ENCODE peak calls at places on chromosomes 3 and 15, in eight cellular contexts. One of them, this sample, is unnamed.

GRCh38 chr3:171169866-171170265 is 143.3 kb upstream of the SLC2A2 start:
- DNase-seq in epithelial cell of proximal tubule: no peak
- DNase-seq in NCI-H460: no peak
- DNase-seq in CD4-positive, alpha-beta T cell: no peak
- DNase-seq in RPMI7951: no peak
- DNase-seq in fibroblast of pulmonary artery: no peak
- DNase-seq in activated T-helper 1 cell treated with anti-CD3 and anti-CD28 coated beads, Interleukin-12 subunit alpha, Interleukin-12 subunit beta, Interleukin-2, Interleukin-4 antibody, amounts not matched to agents 30 ng/mL and 10 ng/mL and 1 ng/mL, durations not matched to agents 14 hours and 24 hours and 36 hours: no peak
- DNase-seq in foreskin fibroblast: no peak
- DNase-seq in this sample: no peak

GRCh38 chr3:190617185-190617584 is 103.3 kb downstream of the IL1RAP start:
- DNase-seq in foreskin fibroblast: no peak
- DNase-seq in activated T-helper 1 cell treated with anti-CD3 and anti-CD28 coated beads, Interleukin-12 subunit alpha, Interleukin-12 subunit beta, Interleukin-2, Interleukin-4 antibody, amounts not matched to agents 30 ng/mL and 10 ng/mL and 1 ng/mL, durations not matched to agents 14 hours and 24 hours and 36 hours: peak; percentile 58
- DNase-seq in epithelial cell of proximal tubule: peak; percentile 23
- DNase-seq in RPMI7951: no peak
- DNase-seq in NCI-H460: no peak
- DNase-seq in CD4-positive, alpha-beta T cell: no peak
- DNase-seq in fibroblast of pulmonary artery: no peak
- DNase-seq in this sample: no peak

GRCh38 chr3:133792171-133792763 is 13.3 kb upstream of the SRPRB start:
- DNase-seq in NCI-H460: no peak
- DNase-seq in epithelial cell of proximal tubule: no peak
- DNase-seq in activated T-helper 1 cell treated with anti-CD3 and anti-CD28 coated beads, Interleukin-12 subunit alpha, Interleukin-12 subunit beta, Interleukin-2, Interleukin-4 antibody, amounts not matched to agents 30 ng/mL and 10 ng/mL and 1 ng/mL, durations not matched to agents 14 hours and 24 hours and 36 hours: no peak
- DNase-seq in fibroblast of pulmonary artery: peak; percentile 14
- DNase-seq in CD4-positive, alpha-beta T cell: no peak
- DNase-seq in foreskin fibroblast: no peak
- DNase-seq in RPMI7951: peak; percentile 39
- DNase-seq in this sample: no peak

GRCh38 chr3:25664066-25664809 is 469 bp downstream of the TOP2B start:
- DNase-seq in activated T-helper 1 cell treated with anti-CD3 and anti-CD28 coated beads, Interleukin-12 subunit alpha, Interleukin-12 subunit beta, Interleukin-2, Interleukin-4 antibody, amounts not matched to agents 30 ng/mL and 10 ng/mL and 1 ng/mL, durations not matched to agents 14 hours and 24 hours and 36 hours: peak; percentile 38
- DNase-seq in epithelial cell of proximal tubule: no peak
- DNase-seq in RPMI7951: peak; percentile 68
- DNase-seq in foreskin fibroblast: peak; percentile 47
- DNase-seq in NCI-H460: no peak
- DNase-seq in fibroblast of pulmonary artery: peak; percentile 42
- DNase-seq in CD4-positive, alpha-beta T cell: peak; percentile 30
- DNase-seq in this sample: peak; percentile 59

GRCh38 chr3:150091626-150092025 is 120.9 kb upstream of the PFN2 start:
- DNase-seq in foreskin fibroblast: no peak
- DNase-seq in activated T-helper 1 cell treated with anti-CD3 and anti-CD28 coated beads, Interleukin-12 subunit alpha, Interleukin-12 subunit beta, Interleukin-2, Interleukin-4 antibody, amounts not matched to agents 30 ng/mL and 10 ng/mL and 1 ng/mL, durations not matched to agents 14 hours and 24 hours and 36 hours: no peak
- DNase-seq in fibroblast of pulmonary artery: no peak
- DNase-seq in RPMI7951: no peak
- DNase-seq in NCI-H460: no peak
- DNase-seq in epithelial cell of proximal tubule: no peak
- DNase-seq in CD4-positive, alpha-beta T cell: no peak
- DNase-seq in this sample: no peak

GRCh38 chr15:74032046-74032445 is 37.5 kb downstream of the PML start:
- DNase-seq in epithelial cell of proximal tubule: no peak
- DNase-seq in activated T-helper 1 cell treated with anti-CD3 and anti-CD28 coated beads, Interleukin-12 subunit alpha, Interleukin-12 subunit beta, Interleukin-2, Interleukin-4 antibody, amounts not matched to agents 30 ng/mL and 10 ng/mL and 1 ng/mL, durations not matched to agents 14 hours and 24 hours and 36 hours: no peak
- DNase-seq in foreskin fibroblast: no peak
- DNase-seq in fibroblast of pulmonary artery: no peak
- DNase-seq in NCI-H460: no peak
- DNase-seq in CD4-positive, alpha-beta T cell: no peak
- DNase-seq in RPMI7951: no peak
- DNase-seq in this sample: no peak

GRCh38 chr15:44584162-44584749 is 47.3 kb downstream of the EIF3J start:
- DNase-seq in epithelial cell of proximal tubule: no peak
- DNase-seq in activated T-helper 1 cell treated with anti-CD3 and anti-CD28 coated beads, Interleukin-12 subunit alpha, Interleukin-12 subunit beta, Interleukin-2, Interleukin-4 antibody, amounts not matched to agents 30 ng/mL and 10 ng/mL and 1 ng/mL, durations not matched to agents 14 hours and 24 hours and 36 hours: peak; percentile 37
- DNase-seq in CD4-positive, alpha-beta T cell: peak; percentile 35
- DNase-seq in NCI-H460: peak; percentile 49
- DNase-seq in fibroblast of pulmonary artery: peak; percentile 51
- DNase-seq in RPMI7951: peak; percentile 49
- DNase-seq in foreskin fibroblast: no peak
- DNase-seq in this sample: peak; percentile 37

GRCh38 chr3:129486057-129487035 is 42.1 kb upstream of the RHO start:
- DNase-seq in epithelial cell of proximal tubule: no peak
- DNase-seq in CD4-positive, alpha-beta T cell: no peak
- DNase-seq in RPMI7951: peak; percentile 61
- DNase-seq in fibroblast of pulmonary artery: peak; percentile 89
- DNase-seq in activated T-helper 1 cell treated with anti-CD3 and anti-CD28 coated beads, Interleukin-12 subunit alpha, Interleukin-12 subunit beta, Interleukin-2, Interleukin-4 antibody, amounts not matched to agents 30 ng/mL and 10 ng/mL and 1 ng/mL, durations not matched to agents 14 hours and 24 hours and 36 hours: no peak
- DNase-seq in NCI-H460: no peak
- DNase-seq in foreskin fibroblast: peak; percentile 75
- DNase-seq in this sample: no peak

GRCh38 chr15:29671308-29671981 is 150.8 kb downstream of the TJP1 start:
- DNase-seq in CD4-positive, alpha-beta T cell: no peak
- DNase-seq in fibroblast of pulmonary artery: peak; percentile 52
- DNase-seq in NCI-H460: no peak
- DNase-seq in epithelial cell of proximal tubule: no peak
- DNase-seq in RPMI7951: peak; percentile 33
- DNase-seq in foreskin fibroblast: peak; percentile 34
- DNase-seq in activated T-helper 1 cell treated with anti-CD3 and anti-CD28 coated beads, Interleukin-12 subunit alpha, Interleukin-12 subunit beta, Interleukin-2, Interleukin-4 antibody, amounts not matched to agents 30 ng/mL and 10 ng/mL and 1 ng/mL, durations not matched to agents 14 hours and 24 hours and 36 hours: no peak
- DNase-seq in this sample: no peak

GRCh38 chr3:139577899-139578298 is 38.4 kb upstream of the RBP1 start:
- DNase-seq in fibroblast of pulmonary artery: no peak
- DNase-seq in CD4-positive, alpha-beta T cell: no peak
- DNase-seq in foreskin fibroblast: no peak
- DNase-seq in epithelial cell of proximal tubule: no peak
- DNase-seq in activated T-helper 1 cell treated with anti-CD3 and anti-CD28 coated beads, Interleukin-12 subunit alpha, Interleukin-12 subunit beta, Interleukin-2, Interleukin-4 antibody, amounts not matched to agents 30 ng/mL and 10 ng/mL and 1 ng/mL, durations not matched to agents 14 hours and 24 hours and 36 hours: no peak
- DNase-seq in RPMI7951: no peak
- DNase-seq in NCI-H460: no peak
- DNase-seq in this sample: no peak

GRCh38 chr15:62883938-62884479 is 158.5 kb upstream of the TPM1 start:
- DNase-seq in CD4-positive, alpha-beta T cell: no peak
- DNase-seq in foreskin fibroblast: peak; percentile 86
- DNase-seq in activated T-helper 1 cell treated with anti-CD3 and anti-CD28 coated beads, Interleukin-12 subunit alpha, Interleukin-12 subunit beta, Interleukin-2, Interleukin-4 antibody, amounts not matched to agents 30 ng/mL and 10 ng/mL and 1 ng/mL, durations not matched to agents 14 hours and 24 hours and 36 hours: no peak
- DNase-seq in epithelial cell of proximal tubule: no peak
- DNase-seq in fibroblast of pulmonary artery: no peak
- DNase-seq in NCI-H460: no peak
- DNase-seq in RPMI7951: peak; percentile 67
- DNase-seq in this sample: no peak

GRCh38 chr15:62521396-62521795 is 356.3 kb upstream of the C2CD4B start:
- DNase-seq in activated T-helper 1 cell treated with anti-CD3 and anti-CD28 coated beads, Interleukin-12 subunit alpha, Interleukin-12 subunit beta, Interleukin-2, Interleukin-4 antibody, amounts not matched to agents 30 ng/mL and 10 ng/mL and 1 ng/mL, durations not matched to agents 14 hours and 24 hours and 36 hours: no peak
- DNase-seq in NCI-H460: no peak
- DNase-seq in fibroblast of pulmonary artery: no peak
- DNase-seq in foreskin fibroblast: no peak
- DNase-seq in CD4-positive, alpha-beta T cell: no peak
- DNase-seq in RPMI7951: no peak
- DNase-seq in epithelial cell of proximal tubule: no peak
- DNase-seq in this sample: no peak

GRCh38 chr3:31010491-31010890 is 116.0 kb upstream of the GADL1 start:
- DNase-seq in activated T-helper 1 cell treated with anti-CD3 and anti-CD28 coated beads, Interleukin-12 subunit alpha, Interleukin-12 subunit beta, Interleukin-2, Interleukin-4 antibody, amounts not matched to agents 30 ng/mL and 10 ng/mL and 1 ng/mL, durations not matched to agents 14 hours and 24 hours and 36 hours: no peak
- DNase-seq in fibroblast of pulmonary artery: peak; percentile 97
- DNase-seq in NCI-H460: no peak
- DNase-seq in RPMI7951: peak; percentile 73
- DNase-seq in CD4-positive, alpha-beta T cell: no peak
- DNase-seq in epithelial cell of proximal tubule: no peak
- DNase-seq in foreskin fibroblast: peak; percentile 64
- DNase-seq in this sample: no peak

GRCh38 chr3:77038928-77039605 is 832 bp upstream of the ROBO2 start:
- DNase-seq in NCI-H460: no peak
- DNase-seq in epithelial cell of proximal tubule: no peak
- DNase-seq in CD4-positive, alpha-beta T cell: no peak
- DNase-seq in activated T-helper 1 cell treated with anti-CD3 and anti-CD28 coated beads, Interleukin-12 subunit alpha, Interleukin-12 subunit beta, Interleukin-2, Interleukin-4 antibody, amounts not matched to agents 30 ng/mL and 10 ng/mL and 1 ng/mL, durations not matched to agents 14 hours and 24 hours and 36 hours: no peak
- DNase-seq in RPMI7951: no peak
- DNase-seq in fibroblast of pulmonary artery: peak; percentile 9
- DNase-seq in foreskin fibroblast: peak; percentile 32
- DNase-seq in this sample: no peak

GRCh38 chr3:144105542-144105941 is 133.9 kb downstream of the DIPK2A start:
- DNase-seq in CD4-positive, alpha-beta T cell: no peak
- DNase-seq in RPMI7951: no peak
- DNase-seq in NCI-H460: no peak
- DNase-seq in activated T-helper 1 cell treated with anti-CD3 and anti-CD28 coated beads, Interleukin-12 subunit alpha, Interleukin-12 subunit beta, Interleukin-2, Interleukin-4 antibody, amounts not matched to agents 30 ng/mL and 10 ng/mL and 1 ng/mL, durations not matched to agents 14 hours and 24 hours and 36 hours: no peak
- DNase-seq in foreskin fibroblast: no peak
- DNase-seq in fibroblast of pulmonary artery: no peak
- DNase-seq in epithelial cell of proximal tubule: peak; percentile 30
- DNase-seq in this sample: no peak

GRCh38 chr3:160673188-160673587 is 3.8 kb upstream of the ARL14 start:
- DNase-seq in NCI-H460: no peak
- DNase-seq in RPMI7951: no peak
- DNase-seq in activated T-helper 1 cell treated with anti-CD3 and anti-CD28 coated beads, Interleukin-12 subunit alpha, Interleukin-12 subunit beta, Interleukin-2, Interleukin-4 antibody, amounts not matched to agents 30 ng/mL and 10 ng/mL and 1 ng/mL, durations not matched to agents 14 hours and 24 hours and 36 hours: no peak
- DNase-seq in fibroblast of pulmonary artery: no peak
- DNase-seq in foreskin fibroblast: no peak
- DNase-seq in epithelial cell of proximal tubule: no peak
- DNase-seq in CD4-positive, alpha-beta T cell: no peak
- DNase-seq in this sample: no peak

GRCh38 chr3:162338514-162338913 is 841.9 kb downstream of the OTOL1 start:
- DNase-seq in foreskin fibroblast: no peak
- DNase-seq in epithelial cell of proximal tubule: no peak
- DNase-seq in activated T-helper 1 cell treated with anti-CD3 and anti-CD28 coated beads, Interleukin-12 subunit alpha, Interleukin-12 subunit beta, Interleukin-2, Interleukin-4 antibody, amounts not matched to agents 30 ng/mL and 10 ng/mL and 1 ng/mL, durations not matched to agents 14 hours and 24 hours and 36 hours: no peak
- DNase-seq in NCI-H460: no peak
- DNase-seq in RPMI7951: peak; percentile 6
- DNase-seq in fibroblast of pulmonary artery: peak; percentile 37
- DNase-seq in CD4-positive, alpha-beta T cell: no peak
- DNase-seq in this sample: no peak

GRCh38 chr3:74636981-74637380 is 22.5 kb upstream of the CNTN3 start:
- DNase-seq in RPMI7951: no peak
- DNase-seq in NCI-H460: no peak
- DNase-seq in fibroblast of pulmonary artery: no peak
- DNase-seq in activated T-helper 1 cell treated with anti-CD3 and anti-CD28 coated beads, Interleukin-12 subunit alpha, Interleukin-12 subunit beta, Interleukin-2, Interleukin-4 antibody, amounts not matched to agents 30 ng/mL and 10 ng/mL and 1 ng/mL, durations not matched to agents 14 hours and 24 hours and 36 hours: no peak
- DNase-seq in foreskin fibroblast: peak; percentile 64
- DNase-seq in epithelial cell of proximal tubule: no peak
- DNase-seq in CD4-positive, alpha-beta T cell: no peak
- DNase-seq in this sample: no peak

GRCh38 chr3:196076721-196077120 is 5.2 kb downstream of the TFRC start:
- DNase-seq in CD4-positive, alpha-beta T cell: no peak
- DNase-seq in activated T-helper 1 cell treated with anti-CD3 and anti-CD28 coated beads, Interleukin-12 subunit alpha, Interleukin-12 subunit beta, Interleukin-2, Interleukin-4 antibody, amounts not matched to agents 30 ng/mL and 10 ng/mL and 1 ng/mL, durations not matched to agents 14 hours and 24 hours and 36 hours: no peak
- DNase-seq in epithelial cell of proximal tubule: no peak
- DNase-seq in foreskin fibroblast: no peak
- DNase-seq in NCI-H460: no peak
- DNase-seq in RPMI7951: no peak
- DNase-seq in fibroblast of pulmonary artery: no peak
- DNase-seq in this sample: no peak

GRCh38 chr3:13017361-13018038 is 55.7 kb downstream of the IQSEC1 start:
- DNase-seq in activated T-helper 1 cell treated with anti-CD3 and anti-CD28 coated beads, Interleukin-12 subunit alpha, Interleukin-12 subunit beta, Interleukin-2, Interleukin-4 antibody, amounts not matched to agents 30 ng/mL and 10 ng/mL and 1 ng/mL, durations not matched to agents 14 hours and 24 hours and 36 hours: no peak
- DNase-seq in CD4-positive, alpha-beta T cell: no peak
- DNase-seq in RPMI7951: no peak
- DNase-seq in fibroblast of pulmonary artery: no peak
- DNase-seq in epithelial cell of proximal tubule: no peak
- DNase-seq in foreskin fibroblast: no peak
- DNase-seq in NCI-H460: no peak
- DNase-seq in this sample: no peak

GRCh38 chr15:90439946-90440345 is 51.9 kb downstream of the IQGAP1 start:
- DNase-seq in fibroblast of pulmonary artery: no peak
- DNase-seq in NCI-H460: no peak
- DNase-seq in activated T-helper 1 cell treated with anti-CD3 and anti-CD28 coated beads, Interleukin-12 subunit alpha, Interleukin-12 subunit beta, Interleukin-2, Interleukin-4 antibody, amounts not matched to agents 30 ng/mL and 10 ng/mL and 1 ng/mL, durations not matched to agents 14 hours and 24 hours and 36 hours: no peak
- DNase-seq in RPMI7951: no peak
- DNase-seq in epithelial cell of proximal tubule: no peak
- DNase-seq in foreskin fibroblast: no peak
- DNase-seq in CD4-positive, alpha-beta T cell: no peak
- DNase-seq in this sample: no peak

GRCh38 chr3:48747703-48748102 is 30.7 kb upstream of the IP6K2 start:
- DNase-seq in fibroblast of pulmonary artery: no peak
- DNase-seq in epithelial cell of proximal tubule: no peak
- DNase-seq in foreskin fibroblast: no peak
- DNase-seq in NCI-H460: no peak
- DNase-seq in RPMI7951: no peak
- DNase-seq in activated T-helper 1 cell treated with anti-CD3 and anti-CD28 coated beads, Interleukin-12 subunit alpha, Interleukin-12 subunit beta, Interleukin-2, Interleukin-4 antibody, amounts not matched to agents 30 ng/mL and 10 ng/mL and 1 ng/mL, durations not matched to agents 14 hours and 24 hours and 36 hours: no peak
- DNase-seq in CD4-positive, alpha-beta T cell: no peak
- DNase-seq in this sample: no peak

GRCh38 chr3:72487078-72487765 is 361.0 kb downstream of the SHQ1 start:
- DNase-seq in CD4-positive, alpha-beta T cell: no peak
- DNase-seq in RPMI7951: peak; percentile 96
- DNase-seq in activated T-helper 1 cell treated with anti-CD3 and anti-CD28 coated beads, Interleukin-12 subunit alpha, Interleukin-12 subunit beta, Interleukin-2, Interleukin-4 antibody, amounts not matched to agents 30 ng/mL and 10 ng/mL and 1 ng/mL, durations not matched to agents 14 hours and 24 hours and 36 hours: no peak
- DNase-seq in epithelial cell of proximal tubule: peak; percentile 66
- DNase-seq in fibroblast of pulmonary artery: peak; percentile 82
- DNase-seq in foreskin fibroblast: peak; percentile 87
- DNase-seq in NCI-H460: no peak
- DNase-seq in this sample: no peak

GRCh38 chr3:6448011-6448410 is 412.9 kb upstream of the GRM7 start:
- DNase-seq in epithelial cell of proximal tubule: no peak
- DNase-seq in NCI-H460: no peak
- DNase-seq in RPMI7951: no peak
- DNase-seq in foreskin fibroblast: no peak
- DNase-seq in fibroblast of pulmonary artery: no peak
- DNase-seq in activated T-helper 1 cell treated with anti-CD3 and anti-CD28 coated beads, Interleukin-12 subunit alpha, Interleukin-12 subunit beta, Interleukin-2, Interleukin-4 antibody, amounts not matched to agents 30 ng/mL and 10 ng/mL and 1 ng/mL, durations not matched to agents 14 hours and 24 hours and 36 hours: no peak
- DNase-seq in CD4-positive, alpha-beta T cell: no peak
- DNase-seq in this sample: no peak

GRCh38 chr3:186742618-186743335 is 25.6 kb downstream of the KNG1 start:
- DNase-seq in NCI-H460: no peak
- DNase-seq in RPMI7951: no peak
- DNase-seq in foreskin fibroblast: no peak
- DNase-seq in activated T-helper 1 cell treated with anti-CD3 and anti-CD28 coated beads, Interleukin-12 subunit alpha, Interleukin-12 subunit beta, Interleukin-2, Interleukin-4 antibody, amounts not matched to agents 30 ng/mL and 10 ng/mL and 1 ng/mL, durations not matched to agents 14 hours and 24 hours and 36 hours: no peak
- DNase-seq in CD4-positive, alpha-beta T cell: no peak
- DNase-seq in fibroblast of pulmonary artery: no peak
- DNase-seq in epithelial cell of proximal tubule: no peak
- DNase-seq in this sample: no peak

GRCh38 chr3:197456271-197457091 is 99.3 kb downstream of the BDH1 start:
- DNase-seq in fibroblast of pulmonary artery: peak; percentile 91
- DNase-seq in foreskin fibroblast: peak; percentile 86
- DNase-seq in activated T-helper 1 cell treated with anti-CD3 and anti-CD28 coated beads, Interleukin-12 subunit alpha, Interleukin-12 subunit beta, Interleukin-2, Interleukin-4 antibody, amounts not matched to agents 30 ng/mL and 10 ng/mL and 1 ng/mL, durations not matched to agents 14 hours and 24 hours and 36 hours: peak; percentile 36
- DNase-seq in CD4-positive, alpha-beta T cell: no peak
- DNase-seq in NCI-H460: peak; percentile 48
- DNase-seq in RPMI7951: peak; percentile 96
- DNase-seq in epithelial cell of proximal tubule: peak; percentile 52
- DNase-seq in this sample: peak; percentile 10

GRCh38 chr3:167653155-167653554 is 587 bp downstream of the WDR49 start:
- DNase-seq in CD4-positive, alpha-beta T cell: no peak
- DNase-seq in epithelial cell of proximal tubule: no peak
- DNase-seq in RPMI7951: no peak
- DNase-seq in activated T-helper 1 cell treated with anti-CD3 and anti-CD28 coated beads, Interleukin-12 subunit alpha, Interleukin-12 subunit beta, Interleukin-2, Interleukin-4 antibody, amounts not matched to agents 30 ng/mL and 10 ng/mL and 1 ng/mL, durations not matched to agents 14 hours and 24 hours and 36 hours: no peak
- DNase-seq in NCI-H460: no peak
- DNase-seq in foreskin fibroblast: no peak
- DNase-seq in fibroblast of pulmonary artery: no peak
- DNase-seq in this sample: no peak

GRCh38 chr3:136404056-136404455 is 153.9 kb downstream of the PCCB start:
- DNase-seq in RPMI7951: no peak
- DNase-seq in fibroblast of pulmonary artery: no peak
- DNase-seq in activated T-helper 1 cell treated with anti-CD3 and anti-CD28 coated beads, Interleukin-12 subunit alpha, Interleukin-12 subunit beta, Interleukin-2, Interleukin-4 antibody, amounts not matched to agents 30 ng/mL and 10 ng/mL and 1 ng/mL, durations not matched to agents 14 hours and 24 hours and 36 hours: no peak
- DNase-seq in epithelial cell of proximal tubule: no peak
- DNase-seq in foreskin fibroblast: no peak
- DNase-seq in CD4-positive, alpha-beta T cell: no peak
- DNase-seq in NCI-H460: no peak
- DNase-seq in this sample: no peak

GRCh38 chr3:134197681-134198261 is 52.9 kb downstream of the RYK start:
- DNase-seq in NCI-H460: peak; percentile 38
- DNase-seq in epithelial cell of proximal tubule: no peak
- DNase-seq in activated T-helper 1 cell treated with anti-CD3 and anti-CD28 coated beads, Interleukin-12 subunit alpha, Interleukin-12 subunit beta, Interleukin-2, Interleukin-4 antibody, amounts not matched to agents 30 ng/mL and 10 ng/mL and 1 ng/mL, durations not matched to agents 14 hours and 24 hours and 36 hours: no peak
- DNase-seq in RPMI7951: peak; percentile 73
- DNase-seq in foreskin fibroblast: peak; percentile 58
- DNase-seq in CD4-positive, alpha-beta T cell: no peak
- DNase-seq in fibroblast of pulmonary artery: peak; percentile 81
- DNase-seq in this sample: no peak

GRCh38 chr3:127452321-127452821 is 138.2 kb downstream of the TPRA1 start:
- DNase-seq in foreskin fibroblast: no peak
- DNase-seq in CD4-positive, alpha-beta T cell: no peak
- DNase-seq in fibroblast of pulmonary artery: no peak
- DNase-seq in NCI-H460: no peak
- DNase-seq in RPMI7951: peak; percentile 12
- DNase-seq in epithelial cell of proximal tubule: no peak
- DNase-seq in activated T-helper 1 cell treated with anti-CD3 and anti-CD28 coated beads, Interleukin-12 subunit alpha, Interleukin-12 subunit beta, Interleukin-2, Interleukin-4 antibody, amounts not matched to agents 30 ng/mL and 10 ng/mL and 1 ng/mL, durations not matched to agents 14 hours and 24 hours and 36 hours: no peak
- DNase-seq in this sample: no peak

GRCh38 chr3:28994161-28994905 is 286.5 kb upstream of the RBMS3 start:
- DNase-seq in epithelial cell of proximal tubule: no peak
- DNase-seq in activated T-helper 1 cell treated with anti-CD3 and anti-CD28 coated beads, Interleukin-12 subunit alpha, Interleukin-12 subunit beta, Interleukin-2, Interleukin-4 antibody, amounts not matched to agents 30 ng/mL and 10 ng/mL and 1 ng/mL, durations not matched to agents 14 hours and 24 hours and 36 hours: no peak
- DNase-seq in fibroblast of pulmonary artery: no peak
- DNase-seq in RPMI7951: no peak
- DNase-seq in foreskin fibroblast: no peak
- DNase-seq in CD4-positive, alpha-beta T cell: no peak
- DNase-seq in NCI-H460: no peak
- DNase-seq in this sample: no peak

GRCh38 chr3:150443331-150443741 is 35.2 kb downstream of the TSC22D2 start:
- DNase-seq in fibroblast of pulmonary artery: peak; percentile 38
- DNase-seq in NCI-H460: no peak
- DNase-seq in RPMI7951: peak; percentile 21
- DNase-seq in foreskin fibroblast: no peak
- DNase-seq in epithelial cell of proximal tubule: no peak
- DNase-seq in activated T-helper 1 cell treated with anti-CD3 and anti-CD28 coated beads, Interleukin-12 subunit alpha, Interleukin-12 subunit beta, Interleukin-2, Interleukin-4 antibody, amounts not matched to agents 30 ng/mL and 10 ng/mL and 1 ng/mL, durations not matched to agents 14 hours and 24 hours and 36 hours: no peak
- DNase-seq in CD4-positive, alpha-beta T cell: no peak
- DNase-seq in this sample: no peak

GRCh38 chr3:126013742-126014141 is 44.8 kb downstream of the ROPN1B start:
- DNase-seq in fibroblast of pulmonary artery: no peak
- DNase-seq in NCI-H460: no peak
- DNase-seq in CD4-positive, alpha-beta T cell: no peak
- DNase-seq in epithelial cell of proximal tubule: no peak
- DNase-seq in foreskin fibroblast: no peak
- DNase-seq in RPMI7951: peak; percentile 68
- DNase-seq in activated T-helper 1 cell treated with anti-CD3 and anti-CD28 coated beads, Interleukin-12 subunit alpha, Interleukin-12 subunit beta, Interleukin-2, Interleukin-4 antibody, amounts not matched to agents 30 ng/mL and 10 ng/mL and 1 ng/mL, durations not matched to agents 14 hours and 24 hours and 36 hours: no peak
- DNase-seq in this sample: no peak

GRCh38 chr3:144119611-144120010 is 148.0 kb downstream of the DIPK2A start:
- DNase-seq in fibroblast of pulmonary artery: no peak
- DNase-seq in RPMI7951: no peak
- DNase-seq in foreskin fibroblast: no peak
- DNase-seq in activated T-helper 1 cell treated with anti-CD3 and anti-CD28 coated beads, Interleukin-12 subunit alpha, Interleukin-12 subunit beta, Interleukin-2, Interleukin-4 antibody, amounts not matched to agents 30 ng/mL and 10 ng/mL and 1 ng/mL, durations not matched to agents 14 hours and 24 hours and 36 hours: no peak
- DNase-seq in CD4-positive, alpha-beta T cell: no peak
- DNase-seq in NCI-H460: no peak
- DNase-seq in epithelial cell of proximal tubule: no peak
- DNase-seq in this sample: no peak